ENCODE peak calls at places on chromosome 16, in seven cellular contexts. One of them, this sample, is unnamed.

GRCh38 chr16:5056347-5056746 is 9.4 kb downstream of the C16orf89 start:
- DNase-seq in tibial artery: no peak
- DNase-seq in colonic mucosa: peak; percentile 46
- DNase-seq in left ventricle myocardium inferior: no peak
- DNase-seq in anterior cingulate cortex: no peak
- DNase-seq in stimulated activated CD8-positive, alpha-beta memory T cell treated with anti-CD3 and anti-CD28 coated beads, Interleukin-4, amount 100 ng/mL, for 1 hour: no peak
- DNase-seq in skeletal muscle cell: no peak
- DNase-seq in this sample: peak; percentile 67

GRCh38 chr16:28478511-28479180 is 6.5 kb upstream of the NPIPB7 start:
- DNase-seq in skeletal muscle cell: no peak
- DNase-seq in anterior cingulate cortex: no peak
- DNase-seq in stimulated activated CD8-positive, alpha-beta memory T cell treated with anti-CD3 and anti-CD28 coated beads, Interleukin-4, amount 100 ng/mL, for 1 hour: no peak
- DNase-seq in tibial artery: no peak
- DNase-seq in left ventricle myocardium inferior: no peak
- DNase-seq in colonic mucosa: peak; percentile 17
- DNase-seq in this sample: no peak

GRCh38 chr16:57518520-57518919 is 17.9 kb downstream of the CCDC102A start:
- DNase-seq in anterior cingulate cortex: no peak
- DNase-seq in tibial artery: no peak
- DNase-seq in stimulated activated CD8-positive, alpha-beta memory T cell treated with anti-CD3 and anti-CD28 coated beads, Interleukin-4, amount 100 ng/mL, for 1 hour: no peak
- DNase-seq in left ventricle myocardium inferior: no peak
- DNase-seq in skeletal muscle cell: no peak
- DNase-seq in colonic mucosa: no peak
- DNase-seq in this sample: no peak

GRCh38 chr16:85187886-85188285 is 75.6 kb upstream of the CIBAR2 start:
- DNase-seq in tibial artery: no peak
- DNase-seq in stimulated activated CD8-positive, alpha-beta memory T cell treated with anti-CD3 and anti-CD28 coated beads, Interleukin-4, amount 100 ng/mL, for 1 hour: no peak
- DNase-seq in skeletal muscle cell: no peak
- DNase-seq in left ventricle myocardium inferior: no peak
- DNase-seq in anterior cingulate cortex: no peak
- DNase-seq in colonic mucosa: no peak
- DNase-seq in this sample: no peak

GRCh38 chr16:29877266-29877961 is 14.4 kb upstream of the CDIPT start:
- DNase-seq in left ventricle myocardium inferior: no peak
- DNase-seq in tibial artery: no peak
- DNase-seq in stimulated activated CD8-positive, alpha-beta memory T cell treated with anti-CD3 and anti-CD28 coated beads, Interleukin-4, amount 100 ng/mL, for 1 hour: no peak
- DNase-seq in colonic mucosa: peak; percentile 33
- DNase-seq in skeletal muscle cell: no peak
- DNase-seq in anterior cingulate cortex: no peak
- DNase-seq in this sample: peak; percentile 25

GRCh38 chr16:31099860-31100638 is 5.5 kb upstream of the VKORC1 start:
- DNase-seq in stimulated activated CD8-positive, alpha-beta memory T cell treated with anti-CD3 and anti-CD28 coated beads, Interleukin-4, amount 100 ng/mL, for 1 hour: no peak
- DNase-seq in left ventricle myocardium inferior: no peak
- DNase-seq in skeletal muscle cell: peak; percentile 67
- DNase-seq in colonic mucosa: no peak
- DNase-seq in anterior cingulate cortex: no peak
- DNase-seq in tibial artery: no peak
- DNase-seq in this sample: no peak

GRCh38 chr16:15509051-15509592 is 74.7 kb downstream of the BMERB1 start:
- DNase-seq in anterior cingulate cortex: no peak
- DNase-seq in stimulated activated CD8-positive, alpha-beta memory T cell treated with anti-CD3 and anti-CD28 coated beads, Interleukin-4, amount 100 ng/mL, for 1 hour: no peak
- DNase-seq in left ventricle myocardium inferior: no peak
- DNase-seq in skeletal muscle cell: no peak
- DNase-seq in colonic mucosa: no peak
- DNase-seq in tibial artery: no peak
- DNase-seq in this sample: no peak

GRCh38 chr16:85152414-85153030 is 40.2 kb upstream of the CIBAR2 start:
- DNase-seq in tibial artery: no peak
- DNase-seq in stimulated activated CD8-positive, alpha-beta memory T cell treated with anti-CD3 and anti-CD28 coated beads, Interleukin-4, amount 100 ng/mL, for 1 hour: no peak
- DNase-seq in left ventricle myocardium inferior: no peak
- DNase-seq in colonic mucosa: no peak
- DNase-seq in anterior cingulate cortex: no peak
- DNase-seq in skeletal muscle cell: no peak
- DNase-seq in this sample: no peak

GRCh38 chr16:52997922-52998321 is 54.8 kb downstream of the CHD9NB start:
- DNase-seq in colonic mucosa: no peak
- DNase-seq in left ventricle myocardium inferior: no peak
- DNase-seq in skeletal muscle cell: no peak
- DNase-seq in tibial artery: no peak
- DNase-seq in stimulated activated CD8-positive, alpha-beta memory T cell treated with anti-CD3 and anti-CD28 coated beads, Interleukin-4, amount 100 ng/mL, for 1 hour: no peak
- DNase-seq in anterior cingulate cortex: no peak
- DNase-seq in this sample: no peak

GRCh38 chr16:84175351-84176081 is 11.3 kb downstream of the TAF1C start:
- DNase-seq in colonic mucosa: peak; percentile 74
- DNase-seq in anterior cingulate cortex: no peak
- DNase-seq in skeletal muscle cell: no peak
- DNase-seq in tibial artery: peak; percentile 49
- DNase-seq in left ventricle myocardium inferior: no peak
- DNase-seq in stimulated activated CD8-positive, alpha-beta memory T cell treated with anti-CD3 and anti-CD28 coated beads, Interleukin-4, amount 100 ng/mL, for 1 hour: peak; percentile 39
- DNase-seq in this sample: peak; percentile 81

GRCh38 chr16:46746821-46747776 is 1.0 kb downstream of the MYLK3 start:
- DNase-seq in tibial artery: no peak
- DNase-seq in colonic mucosa: no peak
- DNase-seq in stimulated activated CD8-positive, alpha-beta memory T cell treated with anti-CD3 and anti-CD28 coated beads, Interleukin-4, amount 100 ng/mL, for 1 hour: no peak
- DNase-seq in skeletal muscle cell: no peak
- DNase-seq in anterior cingulate cortex: no peak
- DNase-seq in left ventricle myocardium inferior: peak; percentile 61
- DNase-seq in this sample: no peak

GRCh38 chr16:11039726-11040125 is 95.4 kb downstream of the CLEC16A start:
- DNase-seq in stimulated activated CD8-positive, alpha-beta memory T cell treated with anti-CD3 and anti-CD28 coated beads, Interleukin-4, amount 100 ng/mL, for 1 hour: no peak
- DNase-seq in colonic mucosa: no peak
- DNase-seq in left ventricle myocardium inferior: no peak
- DNase-seq in anterior cingulate cortex: no peak
- DNase-seq in tibial artery: no peak
- DNase-seq in skeletal muscle cell: no peak
- DNase-seq in this sample: no peak

GRCh38 chr16:29962344-29962994 is 590 bp downstream of the TMEM219 start:
- DNase-seq in colonic mucosa: peak; percentile 56
- DNase-seq in tibial artery: peak; percentile 29
- DNase-seq in skeletal muscle cell: no peak
- DNase-seq in anterior cingulate cortex: no peak
- DNase-seq in stimulated activated CD8-positive, alpha-beta memory T cell treated with anti-CD3 and anti-CD28 coated beads, Interleukin-4, amount 100 ng/mL, for 1 hour: no peak
- DNase-seq in left ventricle myocardium inferior: no peak
- DNase-seq in this sample: no peak

GRCh38 chr16:89633064-89633631 is 19.7 kb downstream of the DPEP1 start:
- DNase-seq in stimulated activated CD8-positive, alpha-beta memory T cell treated with anti-CD3 and anti-CD28 coated beads, Interleukin-4, amount 100 ng/mL, for 1 hour: no peak
- DNase-seq in left ventricle myocardium inferior: no peak
- DNase-seq in skeletal muscle cell: peak; percentile 14
- DNase-seq in colonic mucosa: peak; percentile 31
- DNase-seq in anterior cingulate cortex: no peak
- DNase-seq in tibial artery: no peak
- DNase-seq in this sample: no peak

GRCh38 chr16:67528870-67529638 is 425 bp downstream of the RIPOR1 start:
- DNase-seq in stimulated activated CD8-positive, alpha-beta memory T cell treated with anti-CD3 and anti-CD28 coated beads, Interleukin-4, amount 100 ng/mL, for 1 hour: no peak
- DNase-seq in tibial artery: no peak
- DNase-seq in colonic mucosa: peak; percentile 50
- DNase-seq in left ventricle myocardium inferior: peak; percentile 58
- DNase-seq in skeletal muscle cell: no peak
- DNase-seq in anterior cingulate cortex: no peak
- DNase-seq in this sample: peak; percentile 28

GRCh38 chr16:19127674-19128131 is 13.9 kb downstream of the ITPRIPL2 start:
- DNase-seq in colonic mucosa: no peak
- DNase-seq in stimulated activated CD8-positive, alpha-beta memory T cell treated with anti-CD3 and anti-CD28 coated beads, Interleukin-4, amount 100 ng/mL, for 1 hour: no peak
- DNase-seq in anterior cingulate cortex: no peak
- DNase-seq in skeletal muscle cell: no peak
- DNase-seq in tibial artery: no peak
- DNase-seq in left ventricle myocardium inferior: no peak
- DNase-seq in this sample: no peak

GRCh38 chr16:56140645-56141044 is 50.6 kb upstream of the GNAO1 start:
- DNase-seq in skeletal muscle cell: no peak
- DNase-seq in anterior cingulate cortex: no peak
- DNase-seq in tibial artery: no peak
- DNase-seq in left ventricle myocardium inferior: no peak
- DNase-seq in colonic mucosa: no peak
- DNase-seq in stimulated activated CD8-positive, alpha-beta memory T cell treated with anti-CD3 and anti-CD28 coated beads, Interleukin-4, amount 100 ng/mL, for 1 hour: no peak
- DNase-seq in this sample: no peak

GRCh38 chr16:1159973-1160772 is 7.3 kb downstream of the CACNA1H start:
- DNase-seq in skeletal muscle cell: no peak
- DNase-seq in tibial artery: peak; percentile 51
- DNase-seq in left ventricle myocardium inferior: peak; percentile 80
- DNase-seq in stimulated activated CD8-positive, alpha-beta memory T cell treated with anti-CD3 and anti-CD28 coated beads, Interleukin-4, amount 100 ng/mL, for 1 hour: no peak
- DNase-seq in anterior cingulate cortex: peak; percentile 67
- DNase-seq in colonic mucosa: no peak
- DNase-seq in this sample: no peak

GRCh38 chr16:87736003-87736382 is 29.8 kb downstream of the KLHDC4 start:
- DNase-seq in skeletal muscle cell: no peak
- DNase-seq in colonic mucosa: no peak
- DNase-seq in left ventricle myocardium inferior: no peak
- DNase-seq in anterior cingulate cortex: no peak
- DNase-seq in tibial artery: no peak
- DNase-seq in stimulated activated CD8-positive, alpha-beta memory T cell treated with anti-CD3 and anti-CD28 coated beads, Interleukin-4, amount 100 ng/mL, for 1 hour: no peak
- DNase-seq in this sample: no peak

GRCh38 chr16:50619702-50620491 is 61.2 kb downstream of the SNX20 start:
- DNase-seq in skeletal muscle cell: no peak
- DNase-seq in left ventricle myocardium inferior: no peak
- DNase-seq in tibial artery: no peak
- DNase-seq in stimulated activated CD8-positive, alpha-beta memory T cell treated with anti-CD3 and anti-CD28 coated beads, Interleukin-4, amount 100 ng/mL, for 1 hour: no peak
- DNase-seq in anterior cingulate cortex: no peak
- DNase-seq in colonic mucosa: no peak
- DNase-seq in this sample: no peak

GRCh38 chr16:87303431-87303930 is 13.7 kb downstream of the C16orf95 start:
- DNase-seq in skeletal muscle cell: no peak
- DNase-seq in left ventricle myocardium inferior: no peak
- DNase-seq in stimulated activated CD8-positive, alpha-beta memory T cell treated with anti-CD3 and anti-CD28 coated beads, Interleukin-4, amount 100 ng/mL, for 1 hour: no peak
- DNase-seq in tibial artery: no peak
- DNase-seq in colonic mucosa: no peak
- DNase-seq in anterior cingulate cortex: no peak
- DNase-seq in this sample: no peak

GRCh38 chr16:68898026-68898425 is 54.7 kb downstream of the TANGO6 start:
- DNase-seq in tibial artery: no peak
- DNase-seq in anterior cingulate cortex: no peak
- DNase-seq in skeletal muscle cell: no peak
- DNase-seq in colonic mucosa: no peak
- DNase-seq in stimulated activated CD8-positive, alpha-beta memory T cell treated with anti-CD3 and anti-CD28 coated beads, Interleukin-4, amount 100 ng/mL, for 1 hour: no peak
- DNase-seq in left ventricle myocardium inferior: no peak
- DNase-seq in this sample: no peak

GRCh38 chr16:19874816-19875546 is 9.7 kb downstream of the GPRC5B start:
- DNase-seq in anterior cingulate cortex: no peak
- DNase-seq in colonic mucosa: no peak
- DNase-seq in stimulated activated CD8-positive, alpha-beta memory T cell treated with anti-CD3 and anti-CD28 coated beads, Interleukin-4, amount 100 ng/mL, for 1 hour: no peak
- DNase-seq in left ventricle myocardium inferior: no peak
- DNase-seq in tibial artery: no peak
- DNase-seq in skeletal muscle cell: no peak
- DNase-seq in this sample: no peak

GRCh38 chr16:68734782-68735181 is 2.3 kb upstream of the CDH1 start:
- DNase-seq in colonic mucosa: no peak
- DNase-seq in skeletal muscle cell: no peak
- DNase-seq in tibial artery: no peak
- DNase-seq in anterior cingulate cortex: no peak
- DNase-seq in left ventricle myocardium inferior: no peak
- DNase-seq in stimulated activated CD8-positive, alpha-beta memory T cell treated with anti-CD3 and anti-CD28 coated beads, Interleukin-4, amount 100 ng/mL, for 1 hour: no peak
- DNase-seq in this sample: no peak

GRCh38 chr16:78693496-78693895 is 594.0 kb downstream of the WWOX start:
- DNase-seq in colonic mucosa: no peak
- DNase-seq in stimulated activated CD8-positive, alpha-beta memory T cell treated with anti-CD3 and anti-CD28 coated beads, Interleukin-4, amount 100 ng/mL, for 1 hour: no peak
- DNase-seq in anterior cingulate cortex: no peak
- DNase-seq in left ventricle myocardium inferior: no peak
- DNase-seq in skeletal muscle cell: no peak
- DNase-seq in tibial artery: no peak
- DNase-seq in this sample: no peak

GRCh38 chr16:964696-965395 is 5.9 kb downstream of the LMF1 start:
- DNase-seq in tibial artery: no peak
- DNase-seq in skeletal muscle cell: no peak
- DNase-seq in left ventricle myocardium inferior: no peak
- DNase-seq in anterior cingulate cortex: no peak
- DNase-seq in colonic mucosa: peak; percentile 56
- DNase-seq in stimulated activated CD8-positive, alpha-beta memory T cell treated with anti-CD3 and anti-CD28 coated beads, Interleukin-4, amount 100 ng/mL, for 1 hour: no peak
- DNase-seq in this sample: no peak

GRCh38 chr16:27528294-27528693 is 21.4 kb downstream of the GTF3C1 start:
- DNase-seq in left ventricle myocardium inferior: no peak
- DNase-seq in tibial artery: no peak
- DNase-seq in colonic mucosa: no peak
- DNase-seq in skeletal muscle cell: no peak
- DNase-seq in anterior cingulate cortex: no peak
- DNase-seq in stimulated activated CD8-positive, alpha-beta memory T cell treated with anti-CD3 and anti-CD28 coated beads, Interleukin-4, amount 100 ng/mL, for 1 hour: no peak
- DNase-seq in this sample: no peak

GRCh38 chr16:15610369-15610871 is 32.5 kb downstream of the MARF1 start:
- DNase-seq in colonic mucosa: no peak
- DNase-seq in anterior cingulate cortex: no peak
- DNase-seq in tibial artery: no peak
- DNase-seq in skeletal muscle cell: no peak
- DNase-seq in stimulated activated CD8-positive, alpha-beta memory T cell treated with anti-CD3 and anti-CD28 coated beads, Interleukin-4, amount 100 ng/mL, for 1 hour: no peak
- DNase-seq in left ventricle myocardium inferior: no peak
- DNase-seq in this sample: no peak

GRCh38 chr16:10371592-10371991 is 14.3 kb upstream of the ATF7IP2 start:
- DNase-seq in colonic mucosa: no peak
- DNase-seq in anterior cingulate cortex: no peak
- DNase-seq in left ventricle myocardium inferior: no peak
- DNase-seq in skeletal muscle cell: no peak
- DNase-seq in tibial artery: no peak
- DNase-seq in stimulated activated CD8-positive, alpha-beta memory T cell treated with anti-CD3 and anti-CD28 coated beads, Interleukin-4, amount 100 ng/mL, for 1 hour: no peak
- DNase-seq in this sample: no peak

GRCh38 chr16:78092755-78093154 is 6.7 kb upstream of the WWOX start:
- DNase-seq in colonic mucosa: no peak
- DNase-seq in left ventricle myocardium inferior: no peak
- DNase-seq in anterior cingulate cortex: no peak
- DNase-seq in stimulated activated CD8-positive, alpha-beta memory T cell treated with anti-CD3 and anti-CD28 coated beads, Interleukin-4, amount 100 ng/mL, for 1 hour: no peak
- DNase-seq in tibial artery: no peak
- DNase-seq in skeletal muscle cell: no peak
- DNase-seq in this sample: no peak